ENCODE peak calls at places on chromosomes 11 and 22, in seven cellular contexts. C is stomach, Z is transverse colon, S is ovary, L is A549, G is tibial nerve, A is sigmoid colon. U is an unnamed sample.
A peak's percentile ranks its signal among the peaks of the same experiment; 100 is the strongest.

GRCh38 chr11:60363542-60364525 is 14.5 kb upstream of the MS4A7 start:
- DNase-seq in C (peak; percentile 71), Z (peak; percentile 76), S (no peak), L (peak; percentile 53), G (peak; percentile 46), A (no peak), U (peak; percentile 55)

GRCh38 chr11:121671276-121672168 is 218.8 kb upstream of the SORL1-AS1 start:
- DNase-seq in C (no peak), Z (no peak), S (peak; percentile 43), L (no peak), G (no peak), A (no peak), U (no peak)

GRCh38 chr11:35974878-35975578 is 31.2 kb downstream of the LDLRAD3 start:
- DNase-seq in C (no peak), Z (no peak), S (no peak), L (no peak), G (no peak), A (no peak), U (no peak)

GRCh38 chr11:44032304-44033085 is 15.3 kb upstream of the ACCSL start:
- DNase-seq in C (no peak), Z (peak; percentile 16), S (no peak), L (no peak), G (no peak), A (no peak), U (no peak)

GRCh38 chr11:92329644-92330043 is 105.0 kb downstream of the FAT3 start:
- DNase-seq in C (no peak), Z (no peak), S (no peak), L (no peak), G (no peak), A (no peak), U (no peak)

GRCh38 chr11:67997460-67997921 is 6.4 kb downstream of the UNC93B1 start:
- DNase-seq in C (no peak), Z (no peak), S (peak; percentile 14), L (no peak), G (no peak), A (no peak), U (no peak)

GRCh38 chr11:2343502-2343901 is 33.6 kb upstream of the CD81 start:
- DNase-seq in C (no peak), Z (no peak), S (no peak), L (no peak), G (no peak), A (no peak), U (no peak)

GRCh38 chr11:69353696-69354544 is 60.0 kb downstream of the MYEOV start:
- DNase-seq in C (no peak), Z (peak; percentile 6), S (no peak), L (no peak), G (no peak), A (no peak), U (peak; percentile 17)

GRCh38 chr11:88335284-88335683 is 2.3 kb downstream of the CTSC start:
- DNase-seq in C (no peak), Z (no peak), S (no peak), L (no peak), G (no peak), A (no peak), U (peak; percentile 31)

GRCh38 chr22:19992921-19993355 is 23.7 kb downstream of the ARVCF start:
- DNase-seq in C (no peak), Z (no peak), S (no peak), L (no peak), G (no peak), A (no peak), U (no peak)

GRCh38 chr11:22244986-22245592 is 52.2 kb downstream of the ANO5 start:
- DNase-seq in C (peak; percentile 47), Z (peak; percentile 10), S (peak; percentile 13), L (peak; percentile 45), G (no peak), A (no peak), U (no peak)

GRCh38 chr11:38680746-38681145 is 2082.7 kb upstream of the RAG2 start:
- DNase-seq in C (no peak), Z (no peak), S (no peak), L (no peak), G (no peak), A (no peak), U (no peak)

GRCh38 chr11:59283825-59284772 is 71.4 kb upstream of the MPEG1 start:
- DNase-seq in C (peak; percentile 53), Z (peak; percentile 45), S (no peak), L (peak; percentile 62), G (peak; percentile 23), A (no peak), U (peak; percentile 69)

GRCh38 chr11:59295435-59295834 is 63.3 kb upstream of the OR5AN1 start:
- DNase-seq in C (no peak), Z (no peak), S (no peak), L (no peak), G (no peak), A (no peak), U (no peak)

GRCh38 chr11:93541884-93542752 is 1.1 kb downstream of the SMCO4 start:
- DNase-seq in C (peak; percentile 46), Z (peak; percentile 67), S (peak; percentile 58), L (peak; percentile 58), G (no peak), A (peak; percentile 78), U (peak; percentile 58)
- TF ChIP-seq EP300 in C (no peak), Z (no peak), S (no peak), L (no peak), G (no peak), A (no peak), U (no peak)

DNA sequence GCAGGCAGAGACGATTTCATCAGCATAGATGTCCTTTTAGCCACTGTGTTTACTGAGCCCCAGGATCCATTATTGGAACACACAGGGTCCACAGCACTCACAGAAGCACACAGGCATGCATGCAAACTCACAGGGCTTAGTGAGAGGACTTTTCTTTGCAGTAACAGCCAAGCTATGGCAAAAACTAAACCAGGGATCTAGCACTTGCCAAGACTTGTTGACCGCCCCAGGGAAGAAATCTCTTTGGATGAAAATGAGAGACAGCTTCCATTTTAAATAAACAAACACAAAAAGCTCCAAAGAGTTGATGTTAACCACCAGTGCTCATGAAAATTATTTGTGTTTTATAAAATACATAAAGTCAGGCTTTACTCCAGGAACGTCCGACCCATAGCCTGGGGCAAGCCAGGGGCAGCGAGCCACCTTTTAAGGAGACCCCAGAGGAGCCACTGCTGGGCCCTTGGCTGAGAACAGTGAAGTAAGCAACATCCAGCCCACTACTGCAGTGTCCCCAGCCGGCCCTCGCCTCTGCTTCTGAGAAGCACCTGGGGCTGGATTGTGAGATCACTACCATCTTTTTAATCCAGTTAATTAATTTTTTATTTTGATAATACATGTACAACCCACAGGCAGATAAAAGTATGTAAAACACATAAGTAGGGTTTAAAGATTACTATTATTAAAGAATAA is 22.0 kb upstream of the TFIP11 start:
- DNase-seq in C (no peak), Z (no peak), S (no peak), L (no peak), G (no peak), A (no peak), U (no peak)
- H3K27ac ChIP-seq in C (no peak overlapping the region), Z (no peak overlapping the region), S (no peak overlapping the region), L (no peak overlapping the region), G (no peak overlapping the region), A (no peak overlapping the region), U (no peak overlapping the region)

GRCh38 chr22:27509132-27509920 is 292.2 kb downstream of the MN1 start:
- DNase-seq in C (no peak), Z (no peak), S (no peak), L (no peak), G (no peak), A (no peak), U (no peak)
- TF ChIP-seq EP300 in C (no peak), Z (no peak), S (no peak), L (no peak), G (no peak), A (no peak), U (no peak)

DNA sequence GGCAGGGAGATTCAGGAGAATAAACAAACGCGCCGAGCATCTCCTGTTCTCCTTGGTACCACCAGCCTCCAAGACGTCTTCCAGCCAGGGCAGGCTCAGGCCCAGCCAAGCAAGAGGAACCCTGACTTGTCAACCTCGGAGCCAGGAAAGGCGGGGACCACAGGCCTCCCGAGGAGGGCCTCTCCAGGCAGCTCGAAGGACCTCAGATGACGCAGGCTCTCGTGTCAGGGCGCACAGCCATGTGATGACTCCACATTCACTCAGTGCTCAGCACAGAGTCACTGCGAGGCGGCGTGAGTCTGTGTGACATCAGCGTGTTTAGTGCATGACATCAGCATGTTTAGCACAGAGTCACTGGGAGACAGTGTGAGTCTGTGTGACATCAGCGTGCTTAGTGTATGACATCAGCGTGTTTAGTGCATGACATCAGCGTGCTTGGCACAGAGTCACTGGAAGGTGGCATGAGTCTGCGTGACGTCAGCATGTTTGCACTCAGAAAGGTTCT is 241.4 kb downstream of the BRD1 start:
- DNase-seq in C (no peak), Z (no peak), S (no peak), L (peak; percentile 40), G (no peak), A (no peak), U (no peak)
- H3K27ac ChIP-seq in C (no peak overlapping the region), Z (no peak overlapping the region), S (no peak overlapping the region), L (no peak overlapping the region), G (no peak overlapping the region), A (no peak overlapping the region), U (no peak overlapping the region)

GRCh38 chr11:18634140-18635032 is at the start of gene SPTY2D1:
- DNase-seq in C (peak; percentile 100), Z (peak; percentile 99), S (peak; percentile 99), L (peak; percentile 99), G (peak; percentile 98), A (peak; percentile 100), U (peak; percentile 100)
- TF ChIP-seq EP300 in C (no peak), Z (no peak), S (peak; percentile 39), L (peak; percentile 11), G (peak; percentile 92), A (no peak), U (peak; percentile 62)

DNA sequence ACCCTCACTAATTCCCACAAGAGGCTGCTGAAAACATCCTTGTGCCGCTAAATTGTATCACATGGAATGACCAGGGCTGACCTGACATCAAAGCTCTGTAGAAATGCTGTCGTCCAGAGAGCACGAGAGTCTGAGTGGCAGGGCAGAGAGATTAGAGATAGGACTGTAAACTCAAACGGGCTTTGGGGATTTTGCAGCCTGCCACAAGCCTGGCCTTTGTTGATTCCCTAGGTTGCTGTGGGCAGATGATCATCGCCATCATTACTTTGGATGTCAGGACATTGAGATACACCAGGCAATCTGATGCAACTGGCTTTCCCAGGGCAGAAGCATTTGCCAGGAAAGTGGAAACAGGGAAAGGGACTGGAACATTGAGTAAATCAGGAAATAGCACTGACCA is 131.6 kb downstream of the ETS1 start:
- DNase-seq in C (no peak), Z (no peak), S (no peak), L (no peak), G (no peak), A (no peak), U (no peak)
- H3K27ac ChIP-seq in C (no peak overlapping the region), Z (no peak overlapping the region), S (no peak overlapping the region), L (no peak overlapping the region), G (no peak overlapping the region), A (no peak overlapping the region), U (no peak overlapping the region)

GRCh38 chr11:108643974-108644373 is 20.9 kb upstream of the DDX10 start:
- DNase-seq in C (no peak), Z (no peak), S (no peak), L (no peak), G (no peak), A (no peak), U (no peak)
- TF ChIP-seq EP300 in C (no peak), Z (no peak), S (no peak), L (no peak), G (no peak), A (no peak), U (no peak)

GRCh38 chr11:47361419-47361818 is 8.9 kb upstream of the MYBPC3 start:
- DNase-seq in C (no peak), Z (no peak), S (no peak), L (no peak), G (no peak), A (no peak), U (no peak)
- H3K27ac ChIP-seq in C (no peak overlapping the region), Z (no peak overlapping the region), S (no peak overlapping the region), L (no peak overlapping the region), G (no peak overlapping the region), A (no peak overlapping the region), U (no peak overlapping the region)